ENCODE peak calls at places on chromosomes 1 and 21, in four cellular contexts. L is K562, O is HCT116, E is GM12878. U is an unnamed sample.

GRCh38 chr1:201061049-201061448 is 37.5 kb upstream of the KIF21B start:
- DNase-seq in L (no peak), O (no peak), E (no peak), U (no peak)

GRCh38 chr1:53465023-53465957 is 6.1 kb downstream of the DMRTB1 start:
- DNase-seq in L (no peak), O (no peak), E (no peak), U (no peak)

GRCh38 chr1:60196026-60196425 is 122.5 kb upstream of the C1orf87 start:
- DNase-seq in L (no peak), O (no peak), E (no peak), U (no peak)

GRCh38 chr1:93775224-93775623 is 93.6 kb upstream of the BCAR3 start:
- DNase-seq in L (no peak), O (peak; percentile 50), E (no peak), U (no peak)

GRCh38 chr1:42639116-42639515 is 19.1 kb upstream of the PPIH start:
- DNase-seq in L (no peak), O (no peak), E (no peak), U (no peak)

GRCh38 chr1:15957221-15958090 is 18.4 kb downstream of the ZBTB17 start:
- DNase-seq in L (peak; percentile 75), O (no peak), E (no peak), U (peak; percentile 76)

GRCh38 chr1:161163793-161164192 is 2.4 kb upstream of the PPOX start:
- DNase-seq in L (no peak), O (no peak), E (no peak), U (no peak)

GRCh38 chr1:33612877-33613487 is 140.5 kb downstream of the ZSCAN20 start:
- DNase-seq in L (peak; percentile 74), O (peak; percentile 79), E (no peak), U (peak; percentile 84)

GRCh38 chr1:222042120-222042519 is 300.2 kb upstream of the DUSP10 start:
- DNase-seq in L (no peak), O (no peak), E (no peak), U (no peak)

GRCh38 chr21:29640233-29640554 is 299.6 kb downstream of the GRIK1 start:
- DNase-seq in L (no peak), O (no peak), E (peak; percentile 35), U (no peak)

GRCh38 chr1:207903767-207904166 is 7.2 kb downstream of the CD34 start:
- DNase-seq in L (no peak), O (no peak), E (no peak), U (no peak)

GRCh38 chr1:150579955-150580642 is 689 bp upstream of the MCL1 start:
- DNase-seq in L (no peak), O (no peak), E (no peak), U (no peak)

GRCh38 chr1:3898994-3899775 is 887 bp downstream of the C1orf174 start:
- DNase-seq in L (no peak), O (no peak), E (no peak), U (no peak)

GRCh38 chr1:220326578-220326977 is 54.3 kb upstream of the RAB3GAP2 start:
- DNase-seq in L (no peak), O (no peak), E (no peak), U (no peak)

GRCh38 chr1:200642481-200642880 is 21.9 kb upstream of the KIF14 start:
- DNase-seq in L (no peak), O (no peak), E (no peak), U (no peak)

GRCh38 chr1:202078211-202078610 is 44.5 kb upstream of the GPR37L1 start:
- DNase-seq in L (no peak), O (no peak), E (no peak), U (no peak)

GRCh38 chr1:77954521-77954920 is 24.4 kb downstream of the FUBP1 start:
- DNase-seq in L (no peak), O (no peak), E (no peak), U (no peak)

GRCh38 chr1:168824418-168824817 is 95.4 kb upstream of the DPT start:
- DNase-seq in L (no peak), O (no peak), E (no peak), U (no peak)

GRCh38 chr21:39118061-39118460 is 65.2 kb downstream of the PSMG1 start:
- DNase-seq in L (no peak), O (no peak), E (no peak), U (peak; percentile 20)

GRCh38 chr1:183164963-183165362 is 21.1 kb upstream of the LAMC2 start:
- DNase-seq in L (no peak), O (no peak), E (no peak), U (no peak)

GRCh38 chr1:17742590-17742989 is 12.5 kb upstream of the ACTL8 start:
- DNase-seq in L (no peak), O (no peak), E (no peak), U (no peak)

GRCh38 chr1:236020359-236021000 is 44.4 kb downstream of the NID1 start:
- DNase-seq in L (no peak), O (no peak), E (no peak), U (no peak)

GRCh38 chr1:36752431-36752830 is 269.7 kb upstream of the CSF3R start:
- DNase-seq in L (no peak), O (no peak), E (no peak), U (no peak)

GRCh38 chr1:2356401-2356800 is 35.0 kb downstream of the MORN1 start:
- DNase-seq in L (no peak), O (no peak), E (no peak), U (no peak)

GRCh38 chr1:32303997-32304622 is 12.2 kb downstream of the HDAC1 start:
- DNase-seq in L (no peak), O (no peak), E (no peak), U (no peak)

GRCh38 chr1:201205036-201205435 is 14.4 kb downstream of the IGFN1 start:
- DNase-seq in L (no peak), O (no peak), E (no peak), U (no peak)

GRCh38 chr1:242890211-242890741 is 364.8 kb downstream of the CEP170 start:
- DNase-seq in L (no peak), O (no peak), E (no peak), U (peak; percentile 87)

GRCh38 chr21:27739187-27739586 is 772.3 kb upstream of the ADAMTS5 start:
- DNase-seq in L (no peak), O (no peak), E (no peak), U (no peak)
- TF ChIP-seq EGR1 in L (no peak), O (no peak), E (no peak), U (no peak)

GRCh38 chr1:211578640-211579433 is at the start of gene SLC30A1:
- DNase-seq in L (peak; percentile 100), O (peak; percentile 94), E (peak; percentile 83), U (peak; percentile 85)

GRCh38 chr1:211577277-211577825 is 1.6 kb downstream of the SLC30A1 start:
- DNase-seq in L (no peak), O (no peak), E (no peak), U (no peak)

GRCh38 chr1:211579434-211580302 is 707 bp upstream of the SLC30A1 start:
- DNase-seq in L (peak; percentile 87), O (no peak), E (no peak), U (peak; percentile 21)

GRCh38 chr1:211576717-211577116 is 2.2 kb downstream of the SLC30A1 start:
- DNase-seq in L (no peak), O (no peak), E (no peak), U (no peak)

DNA sequence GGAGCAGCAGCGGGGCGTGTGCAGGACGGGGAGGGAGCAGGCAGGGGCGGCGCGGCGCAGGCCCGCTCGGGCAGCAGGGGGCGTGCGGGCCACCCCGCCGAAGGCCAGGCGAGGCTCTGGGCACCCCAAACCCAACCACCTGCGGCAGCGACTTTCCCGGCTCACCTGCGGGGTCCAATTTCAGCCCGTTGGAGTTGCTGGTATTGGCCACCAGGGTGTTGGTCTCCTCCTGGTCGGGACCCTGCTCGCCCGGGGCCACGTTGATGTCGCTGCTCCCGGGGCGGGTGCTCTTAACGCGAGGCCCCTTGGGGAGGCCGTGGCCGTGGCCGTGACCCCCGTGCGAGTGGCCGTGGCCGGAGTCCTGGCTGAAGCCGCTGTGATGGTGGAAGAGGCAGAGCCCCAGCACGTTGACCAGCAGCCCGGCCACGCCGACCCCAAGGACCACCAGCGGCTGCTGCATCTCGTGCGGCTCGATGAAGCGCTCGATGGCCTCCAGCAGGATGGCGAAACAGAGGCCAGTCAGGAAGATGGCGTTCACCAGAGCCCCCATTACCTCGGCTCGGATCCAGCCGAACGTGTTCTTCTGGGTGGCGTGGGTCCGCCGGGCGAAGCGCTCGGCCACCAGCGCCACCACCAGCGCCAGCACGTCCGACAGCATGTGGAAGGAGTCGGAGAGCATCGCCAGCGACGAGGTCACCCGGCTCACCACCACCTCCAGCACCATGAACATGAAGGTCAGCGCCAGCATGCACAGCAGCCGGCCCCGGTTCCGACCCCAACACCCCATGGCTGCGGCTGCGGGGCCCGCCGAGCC is 928 bp downstream of the SLC30A1 start:
- DNase-seq in L (peak; percentile 89), O (no peak), E (no peak), U (peak; percentile 85)
- TF ChIP-seq EGR1 in L (no peak), O (no peak), E (peak; percentile 47), U (no peak)

DNA sequence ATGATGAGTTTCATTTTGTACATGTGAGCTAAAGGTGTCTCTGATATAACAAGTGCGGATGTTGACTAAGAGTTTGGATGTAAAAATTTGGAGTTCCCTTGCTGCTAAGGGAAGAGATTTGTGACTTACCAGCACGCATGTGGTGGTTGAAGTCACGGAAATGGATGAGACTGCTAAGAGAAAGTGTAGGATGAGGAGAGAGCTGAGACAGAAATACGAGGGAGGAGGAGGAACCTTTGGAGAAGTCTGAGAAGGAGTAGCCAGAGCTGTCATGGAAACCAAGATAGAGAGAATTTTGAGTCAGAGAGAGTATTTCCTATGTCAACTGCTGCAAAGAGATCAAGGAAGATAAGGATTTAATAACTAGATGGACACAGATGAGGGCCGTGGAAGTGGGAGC is 106.5 kb upstream of the COL24A1 start:
- DNase-seq in L (no peak), O (no peak), E (no peak), U (no peak)
- TF ChIP-seq EGR1 in L (no peak), O (no peak), E (no peak), U (no peak)

GRCh38 chr1:209655832-209656231 is 3.6 kb upstream of the LAMB3 start:
- DNase-seq in L (no peak), O (no peak), E (no peak), U (no peak)
- TF ChIP-seq EGR1 in L (no peak), O (no peak), E (no peak), U (no peak)

U was measured in H1.